ENCODE peak calls at places on chromosomes 16 and 17, in eight cellular contexts. F is Peyer's patch, I is suprapubic skin, J is right cardiac atrium, Y is IMR-90, D is GM23338, L is cardiac muscle cell, O is ascending aorta. Q is an unnamed sample. For H3K4me1, the result is how much of the 10 kb centered on the place peaks cover.

GRCh38 chr17:12667299-12667958 is 1.7 kb downstream of the MYOCD start:
- DNase-seq in F (no peak), I (no peak), J (peak), Y (peak), D (peak), L (peak), O (peak), Q (no peak)

GRCh38 chr17:46995841-46996571 is 17.0 kb upstream of the RPRML start:
- DNase-seq in F (no peak), I (no peak), J (no peak), Y (peak), D (no peak), L (no peak), O (no peak), Q (no peak)

GRCh38 chr16:10979717-10980601 is 35.6 kb downstream of the CLEC16A start:
- DNase-seq in F (no peak), I (peak), J (peak), Y (no peak), D (peak), L (no peak), O (peak), Q (no peak)

GRCh38 chr17:66542967-66543525 is 240.6 kb downstream of the PRKCA start:
- DNase-seq in F (no peak), I (no peak), J (no peak), Y (peak), D (no peak), L (no peak), O (no peak), Q (no peak)

GRCh38 chr17:69677130-69677529 is 262.6 kb downstream of the MAP2K6 start:
- DNase-seq in F (no peak), I (no peak), J (no peak), Y (no peak), D (no peak), L (no peak), O (no peak), Q (no peak)

GRCh38 chr17:48960834-48961515 is 7.4 kb downstream of the GIP start:
- DNase-seq in F (no peak), I (no peak), J (no peak), Y (no peak), D (peak), L (no peak), O (no peak), Q (no peak)

GRCh38 chr16:11084484-11085024 is 140.2 kb downstream of the CLEC16A start:
- DNase-seq in F (no peak), I (no peak), J (no peak), Y (peak), D (no peak), L (no peak), O (no peak), Q (no peak)

GRCh38 chr16:85611455-85612190 is 1.5 kb upstream of the GSE1 start:
- DNase-seq in F (peak), I (peak), J (peak), Y (peak), D (peak), L (peak), O (peak), Q (peak)

GRCh38 chr16:66014221-66014620 is 352.3 kb upstream of the CDH5 start:
- DNase-seq in F (no peak), I (no peak), J (no peak), Y (no peak), D (no peak), L (no peak), O (no peak), Q (no peak)

GRCh38 chr16:13997933-13998332 is 73.2 kb upstream of the MRTFB start:
- DNase-seq in F (no peak), I (no peak), J (no peak), Y (no peak), D (no peak), L (no peak), O (peak), Q (no peak)

GRCh38 chr16:47492428-47493357 is 31.6 kb downstream of the PHKB start:
- DNase-seq in F (no peak), I (peak), J (peak), Y (peak), D (peak), L (no peak), O (peak), Q (no peak)

GRCh38 chr17:57213180-57213825 is 43.0 kb upstream of the MSI2 start:
- DNase-seq in F (no peak), I (no peak), J (no peak), Y (no peak), D (no peak), L (no peak), O (no peak), Q (no peak)

GRCh38 chr17:65173284-65173793 is 36.2 kb downstream of the RGS9 start:
- DNase-seq in F (peak), I (no peak), J (peak), Y (peak), D (peak), L (peak), O (no peak), Q (peak)

GRCh38 chr16:62853887-62854286 is 817.6 kb upstream of the CDH8 start:
- DNase-seq in F (no peak), I (no peak), J (no peak), Y (no peak), D (no peak), L (no peak), O (no peak), Q (no peak)

GRCh38 chr17:59825533-59826316 is 67.0 kb downstream of the TUBD1 start:
- DNase-seq in F (no peak), I (no peak), J (no peak), Y (peak), D (no peak), L (no peak), O (no peak), Q (no peak)

GRCh38 chr16:88515925-88516324 is 54.3 kb upstream of the ZC3H18 start:
- DNase-seq in F (no peak), I (no peak), J (no peak), Y (no peak), D (no peak), L (no peak), O (no peak), Q (no peak)

GRCh38 chr16:4870138-4870671 is 22.9 kb downstream of the UBN1 start:
- DNase-seq in F (no peak), I (no peak), J (no peak), Y (no peak), D (no peak), L (no peak), O (peak), Q (no peak)

GRCh38 chr17:75504347-75505151 is 10.8 kb downstream of the CASKIN2 start:
- DNase-seq in F (peak), I (no peak), J (no peak), Y (no peak), D (peak), L (peak), O (no peak), Q (peak)

GRCh38 chr17:59607817-59608403 is 11.8 kb upstream of the CLTC start:
- DNase-seq in F (no peak), I (no peak), J (no peak), Y (no peak), D (peak), L (peak), O (no peak), Q (peak)

GRCh38 chr16:11614587-11615175 is 28.0 kb upstream of the LITAF start:
- DNase-seq in F (no peak), I (no peak), J (no peak), Y (no peak), D (no peak), L (no peak), O (no peak), Q (no peak)

GRCh38 chr16:78748471-78748929 is 649.0 kb downstream of the WWOX start:
- DNase-seq in F (no peak), I (no peak), J (no peak), Y (no peak), D (no peak), L (no peak), O (no peak), Q (no peak)

GRCh38 chr16:30934827-30935557 is 11.6 kb downstream of the FBXL19 start:
- DNase-seq in F (no peak), I (peak), J (no peak), Y (peak), D (peak), L (peak), O (no peak), Q (no peak)

GRCh38 chr16:50735629-50736122 is 6.2 kb upstream of the CYLD start:
- DNase-seq in F (no peak), I (no peak), J (no peak), Y (no peak), D (no peak), L (no peak), O (no peak), Q (no peak)

GRCh38 chr17:46865100-46865499 is 13.7 kb downstream of the WNT9B start:
- DNase-seq in F (no peak), I (no peak), J (no peak), Y (peak), D (peak), L (peak), O (no peak), Q (no peak)

GRCh38 chr16:53080345-53081031 is 25.7 kb downstream of the CHD9 start:
- DNase-seq in F (no peak), I (peak), J (peak), Y (peak), D (no peak), L (no peak), O (peak), Q (no peak)

DNA sequence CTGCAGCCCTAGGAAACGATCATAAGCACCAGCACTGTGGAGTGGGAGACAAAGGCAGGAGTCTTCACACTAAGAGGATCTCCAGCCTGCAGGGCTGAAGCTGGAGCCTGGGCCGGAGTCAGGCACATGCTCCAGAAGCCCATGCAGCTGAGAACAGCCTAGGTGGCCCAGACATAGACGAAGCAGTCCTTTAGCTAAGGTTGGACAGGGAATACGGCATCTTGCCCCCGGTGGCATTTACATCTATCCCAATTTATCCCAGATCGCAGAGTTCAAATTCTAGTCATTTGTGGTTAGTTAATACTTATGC is 13.9 kb downstream of the TSPOAP1 start:
- DNase-seq in F (no peak), I (no peak), J (no peak), Y (no peak), D (no peak), L (no peak), O (peak), Q (no peak)
- H3K27ac ChIP-seq in F (no peak), I (no peak), J (no peak), Y (no peak), D (no peak), L (no peak), O (no peak), Q (no peak)

DNA sequence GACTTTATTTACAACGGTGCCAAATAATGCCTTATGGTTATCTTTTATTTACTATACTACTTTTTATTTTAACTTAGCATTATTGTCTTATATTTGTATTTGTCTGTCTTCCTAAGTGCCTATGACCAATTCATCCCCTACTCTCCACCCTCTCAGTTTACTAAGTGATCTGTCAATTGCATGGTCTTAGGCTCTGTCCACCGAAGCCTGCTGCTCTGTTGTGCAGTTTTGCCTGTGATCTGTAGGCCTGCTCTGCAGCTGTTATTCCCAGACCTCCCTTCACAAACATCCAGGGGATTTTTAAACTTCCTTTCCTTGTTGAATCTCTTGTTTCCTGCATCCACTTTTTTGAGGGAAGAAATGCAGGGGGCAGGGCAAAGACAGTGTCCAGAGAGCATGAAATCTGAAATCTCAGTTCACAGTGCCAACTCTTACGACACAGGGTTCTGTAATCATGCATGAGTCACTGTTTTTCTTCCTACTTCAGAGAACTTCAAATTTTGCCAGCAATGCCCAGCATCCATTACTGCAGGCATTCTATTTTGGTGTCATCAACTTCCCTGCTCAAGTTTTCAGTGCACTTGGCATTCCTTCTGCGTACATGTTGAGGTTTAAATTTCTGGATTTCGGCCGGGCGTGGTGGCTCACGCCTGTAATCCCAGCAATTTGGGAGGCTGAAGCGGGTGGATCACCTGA is 11.4 kb downstream of the SLFN5 start:
- DNase-seq in F (no peak), I (peak), J (no peak), Y (peak), D (no peak), L (peak), O (peak), Q (no peak)
- H3K4me1 ChIP-seq in F (under half), I (under half), J (under half), Y (under half), D (under half), L (under half), O (under half), Q (half or more)

DNA sequence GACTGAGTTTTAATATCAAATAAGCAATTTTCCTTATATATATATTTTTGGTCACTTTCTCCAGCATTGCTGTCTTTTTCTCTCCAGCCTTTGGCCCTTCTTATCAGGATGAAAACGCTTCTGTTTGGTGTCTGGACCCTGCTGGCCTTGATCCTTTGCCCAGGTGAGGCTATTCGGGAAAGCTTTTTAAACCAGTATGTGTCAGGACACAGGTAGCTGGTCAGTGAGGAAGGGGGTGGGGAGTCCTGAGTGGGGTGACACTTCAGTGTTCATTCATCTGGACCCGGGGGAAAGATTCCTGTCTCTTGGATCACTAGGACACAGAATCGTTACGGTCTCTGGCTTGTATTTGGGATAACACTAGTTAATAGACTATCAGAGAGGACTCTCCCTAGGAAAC is 12.2 kb upstream of the SMARCD2 start:
- DNase-seq in F (no peak), I (no peak), J (no peak), Y (no peak), D (no peak), L (no peak), O (no peak), Q (no peak)
- H3K27ac ChIP-seq in F (no peak), I (no peak), J (no peak), Y (no peak), D (no peak), L (no peak), O (no peak), Q (no peak)

GRCh38 chr17:40097087-40097486 is 3.3 kb downstream of the NR1D1 start:
- DNase-seq in F (no peak), I (no peak), J (peak), Y (no peak), D (no peak), L (no peak), O (no peak), Q (no peak)
- H3K4me1 ChIP-seq in F (half or more), I (half or more), J (under half), Y (under half), D (under half), L (under half), O (half or more), Q (half or more)

DNA sequence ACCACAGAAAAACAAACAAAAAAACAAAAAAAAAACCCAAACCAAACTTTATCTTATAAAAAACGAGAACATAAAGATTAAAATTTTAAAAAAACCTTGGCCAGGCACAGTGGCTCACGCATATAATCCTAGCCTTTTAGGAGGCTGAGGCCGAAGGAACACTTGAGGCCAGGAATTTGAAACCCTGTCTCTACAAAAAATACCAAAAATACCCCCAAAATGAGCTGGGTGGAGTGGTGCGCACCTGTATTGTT is 11.5 kb downstream of the SUPT4H1 start:
- DNase-seq in F (no peak), I (no peak), J (no peak), Y (no peak), D (no peak), L (no peak), O (no peak), Q (no peak)
- H3K27ac ChIP-seq in F (no peak), I (no peak), J (no peak), Y (no peak), D (no peak), L (no peak), O (no peak), Q (peak)

GRCh38 chr16:58029410-58029809 is 3.9 kb downstream of the MMP15 start:
- DNase-seq in F (peak), I (no peak), J (peak), Y (no peak), D (no peak), L (no peak), O (no peak), Q (no peak)
- H3K4me1 ChIP-seq in F (half or more), I (under half), J (under half), Y (under half), D (under half), L (half or more), O (under half), Q (under half)

GRCh38 chr17:17827826-17828621 is 8.8 kb downstream of the SREBF1 start:
- DNase-seq in F (no peak), I (no peak), J (peak), Y (no peak), D (no peak), L (no peak), O (no peak), Q (no peak)

GRCh38 chr17:17824119-17824779 is 12.5 kb downstream of the SREBF1 start:
- DNase-seq in F (no peak), I (no peak), J (no peak), Y (no peak), D (no peak), L (no peak), O (no peak), Q (peak)

GRCh38 chr17:17824780-17825614 is 11.8 kb downstream of the SREBF1 start:
- DNase-seq in F (no peak), I (no peak), J (peak), Y (no peak), D (peak), L (no peak), O (no peak), Q (no peak)

GRCh38 chr17:17826340-17826708 is 10.5 kb downstream of the SREBF1 start:
- DNase-seq in F (no peak), I (no peak), J (no peak), Y (no peak), D (no peak), L (no peak), O (no peak), Q (no peak)

GRCh38 chr17:17826942-17827785 is 9.6 kb downstream of the SREBF1 start:
- DNase-seq in F (no peak), I (no peak), J (peak), Y (no peak), D (no peak), L (no peak), O (no peak), Q (no peak)
- H3K27ac ChIP-seq in F (no peak), I (peak), J (no peak), Y (no peak), D (no peak), L (no peak), O (no peak), Q (peak)

GRCh38 chr16:56938664-56939513 is 6.9 kb downstream of the HERPUD1 start:
- DNase-seq in F (no peak), I (no peak), J (no peak), Y (no peak), D (no peak), L (no peak), O (no peak), Q (peak)
- H3K4me1 ChIP-seq in F (under half), I (half or more), J (under half), Y (under half), D (under half), L (under half), O (under half), Q (half or more)

DNA sequence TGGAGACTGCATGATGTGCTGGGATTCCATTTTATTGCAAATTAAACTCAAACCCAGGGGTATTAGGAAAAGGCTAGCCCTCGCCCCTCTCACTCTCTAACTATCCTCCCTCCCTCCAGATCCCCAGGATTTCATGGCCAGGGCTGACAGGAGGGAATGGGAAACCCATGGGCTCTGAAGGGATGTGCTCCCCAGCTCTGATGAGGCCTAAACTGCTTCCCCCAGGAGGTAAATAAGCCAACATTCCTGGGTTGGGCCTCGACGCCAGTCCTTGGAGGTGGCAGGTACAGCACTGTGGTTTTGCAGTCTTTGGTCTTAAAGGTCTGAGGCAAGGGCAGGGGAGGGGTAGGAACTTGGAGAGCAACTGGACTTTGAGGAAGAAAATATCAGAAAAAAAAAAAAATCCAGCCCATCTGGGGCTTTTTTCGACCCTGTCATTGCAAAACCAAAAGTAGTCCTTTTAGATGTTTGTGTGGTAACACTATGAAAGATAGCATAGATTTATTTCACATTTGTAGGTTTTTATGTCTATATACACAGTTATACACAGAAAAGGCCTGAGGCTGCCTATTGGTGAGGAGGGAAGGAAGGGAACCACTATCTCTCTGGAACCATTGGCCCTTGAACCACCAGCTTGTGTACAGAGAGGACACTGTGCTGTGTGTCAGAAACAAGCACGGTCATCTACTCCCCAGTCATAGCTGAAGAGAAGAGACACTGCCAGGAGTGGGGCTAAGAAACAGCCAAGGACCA is 12.0 kb downstream of the C17orf113 start:
- DNase-seq in F (no peak), I (no peak), J (no peak), Y (no peak), D (no peak), L (no peak), O (no peak), Q (no peak)
- H3K27ac ChIP-seq in F (no peak), I (no peak), J (no peak), Y (no peak), D (peak), L (peak), O (no peak), Q (no peak)

Q was measured in CD8-positive, alpha-beta memory T cell.